ENCODE peak calls at places on chromosomes 4 and X, in four cellular contexts. One of them, this sample, is unnamed.

GRCh38 chr4:1238676-1239000 is 10.3 kb downstream of the CTBP1 start:
- DNase-seq in fibroblast of lung: no peak
- DNase-seq in fibroblast of mammary gland: no peak
- DNase-seq in coronary artery: peak
- DNase-seq in this sample: no peak

GRCh38 chrX:133376422-133376821 is 38.9 kb downstream of the GPC4 start:
- DNase-seq in fibroblast of mammary gland: no peak
- DNase-seq in coronary artery: no peak
- DNase-seq in fibroblast of lung: no peak
- DNase-seq in this sample: no peak

GRCh38 chr4:35520059-35520458 is 724.3 kb downstream of the ARAP2 start:
- DNase-seq in coronary artery: no peak
- DNase-seq in fibroblast of lung: no peak
- DNase-seq in fibroblast of mammary gland: no peak
- DNase-seq in this sample: no peak

GRCh38 chr4:155248002-155248896 is 39.8 kb downstream of the NPY2R start:
- DNase-seq in coronary artery: no peak
- DNase-seq in fibroblast of lung: no peak
- DNase-seq in fibroblast of mammary gland: peak
- DNase-seq in this sample: no peak

GRCh38 chr4:2843909-2844584 is 403 bp downstream of the ADD1 start:
- DNase-seq in coronary artery: peak
- DNase-seq in fibroblast of mammary gland: no peak
- DNase-seq in fibroblast of lung: peak
- DNase-seq in this sample: peak

GRCh38 chrX:39857780-39858179 is 240.0 kb downstream of the BCOR start:
- DNase-seq in fibroblast of lung: no peak
- DNase-seq in coronary artery: no peak
- DNase-seq in fibroblast of mammary gland: no peak
- DNase-seq in this sample: no peak

GRCh38 chr4:20538922-20539321 is 161.3 kb upstream of the PACRGL start:
- DNase-seq in coronary artery: no peak
- DNase-seq in fibroblast of mammary gland: no peak
- DNase-seq in fibroblast of lung: no peak
- DNase-seq in this sample: no peak

GRCh38 chr4:38509551-38509950 is 154.4 kb upstream of the KLF3 start:
- DNase-seq in coronary artery: no peak
- DNase-seq in fibroblast of lung: no peak
- DNase-seq in fibroblast of mammary gland: no peak
- DNase-seq in this sample: no peak

GRCh38 chr4:145480257-145480656 is 1.4 kb upstream of the SMAD1 start:
- DNase-seq in fibroblast of lung: no peak
- DNase-seq in fibroblast of mammary gland: no peak
- DNase-seq in coronary artery: no peak
- DNase-seq in this sample: no peak

GRCh38 chrX:65690057-65690855 is 22.8 kb downstream of the MSN start:
- DNase-seq in fibroblast of lung: peak
- DNase-seq in coronary artery: peak
- DNase-seq in fibroblast of mammary gland: peak
- DNase-seq in this sample: peak

GRCh38 chrX:39883664-39884063 is 214.1 kb downstream of the BCOR start:
- DNase-seq in fibroblast of mammary gland: no peak
- DNase-seq in fibroblast of lung: no peak
- DNase-seq in coronary artery: no peak
- DNase-seq in this sample: no peak

GRCh38 chr4:143355540-143356217 is 19.0 kb downstream of the GAB1 start:
- DNase-seq in coronary artery: no peak
- DNase-seq in fibroblast of mammary gland: peak
- DNase-seq in fibroblast of lung: peak
- DNase-seq in this sample: no peak
- H3K4me3 ChIP-seq in coronary artery: peak
- H3K4me3 ChIP-seq in fibroblast of mammary gland: no peak
- H3K4me3 ChIP-seq in fibroblast of lung: no peak
- H3K4me3 ChIP-seq in this sample: no peak

GRCh38 chr4:142917678-142918077 is 71.6 kb upstream of the INPP4B start:
- DNase-seq in coronary artery: no peak
- DNase-seq in fibroblast of lung: no peak
- DNase-seq in fibroblast of mammary gland: no peak
- DNase-seq in this sample: no peak
- TF ChIP-seq CTCF in coronary artery: no peak
- TF ChIP-seq CTCF in fibroblast of lung: no peak
- TF ChIP-seq CTCF in fibroblast of mammary gland: no peak
- TF ChIP-seq CTCF in this sample: no peak

GRCh38 chr4:185018834-185019450 is 652 bp downstream of the HELT start:
- DNase-seq in coronary artery: no peak
- DNase-seq in fibroblast of mammary gland: no peak
- DNase-seq in fibroblast of lung: no peak
- DNase-seq in this sample: no peak

GRCh38 chr4:185020293-185020808 is 2.1 kb downstream of the HELT start:
- DNase-seq in fibroblast of lung: no peak
- DNase-seq in fibroblast of mammary gland: peak
- DNase-seq in coronary artery: no peak
- DNase-seq in this sample: peak

GRCh38 chr4:185020863-185021761 is 2.8 kb downstream of the HELT start:
- DNase-seq in fibroblast of lung: no peak
- DNase-seq in fibroblast of mammary gland: no peak
- DNase-seq in coronary artery: no peak
- DNase-seq in this sample: no peak

GRCh38 chr4:185017964-185018772 is at the start of gene HELT:
- DNase-seq in fibroblast of lung: no peak
- DNase-seq in coronary artery: no peak
- DNase-seq in fibroblast of mammary gland: no peak
- DNase-seq in this sample: no peak

DNA sequence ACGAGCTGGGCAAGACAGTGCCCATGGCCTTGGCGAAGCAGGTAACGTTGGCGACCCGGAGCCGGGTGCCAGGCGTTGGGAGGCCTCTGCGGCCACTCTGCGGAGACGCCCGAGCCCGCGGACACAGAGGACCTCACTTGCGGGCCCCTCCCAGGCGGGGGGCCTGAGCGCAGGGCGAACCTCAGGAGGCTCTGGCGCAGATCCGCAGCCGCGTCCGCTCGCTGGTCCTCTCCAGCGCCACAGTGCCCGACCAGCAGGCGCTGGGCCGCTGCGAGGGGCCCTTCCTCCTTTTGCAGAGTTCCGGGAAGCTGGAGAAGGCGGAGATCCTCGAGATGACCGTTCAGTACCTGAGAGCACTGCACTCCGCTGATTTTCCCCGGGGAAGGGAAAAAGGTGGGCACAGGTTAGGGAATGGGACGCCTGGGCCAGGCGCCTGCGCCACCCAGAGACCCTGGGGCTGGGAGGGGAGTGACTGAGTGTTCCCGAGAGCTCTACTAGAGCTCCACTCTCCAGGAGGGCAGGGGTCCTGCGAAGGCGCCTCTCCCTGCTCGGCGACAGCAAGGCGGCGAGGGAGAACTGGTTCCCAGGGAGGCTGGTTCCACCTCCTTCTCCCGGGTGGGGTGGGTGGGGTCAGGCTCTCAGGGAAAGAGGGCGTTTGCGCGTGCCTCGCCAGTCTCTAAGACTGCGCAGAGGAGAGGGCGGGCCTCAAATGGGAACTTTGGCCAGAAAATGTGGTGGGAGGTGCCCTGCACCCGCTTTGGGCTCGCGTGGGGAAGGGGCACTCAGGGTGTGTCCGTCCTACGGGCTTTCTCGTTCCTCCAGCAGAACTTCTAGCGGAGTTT is 1.4 kb downstream of the HELT start:
- DNase-seq in fibroblast of lung: no peak
- DNase-seq in fibroblast of mammary gland: no peak
- DNase-seq in coronary artery: no peak
- DNase-seq in this sample: no peak
- H3K4me3 ChIP-seq in fibroblast of lung: no peak
- H3K4me3 ChIP-seq in fibroblast of mammary gland: no peak
- H3K4me3 ChIP-seq in coronary artery: peak
- H3K4me3 ChIP-seq in this sample: no peak

DNA sequence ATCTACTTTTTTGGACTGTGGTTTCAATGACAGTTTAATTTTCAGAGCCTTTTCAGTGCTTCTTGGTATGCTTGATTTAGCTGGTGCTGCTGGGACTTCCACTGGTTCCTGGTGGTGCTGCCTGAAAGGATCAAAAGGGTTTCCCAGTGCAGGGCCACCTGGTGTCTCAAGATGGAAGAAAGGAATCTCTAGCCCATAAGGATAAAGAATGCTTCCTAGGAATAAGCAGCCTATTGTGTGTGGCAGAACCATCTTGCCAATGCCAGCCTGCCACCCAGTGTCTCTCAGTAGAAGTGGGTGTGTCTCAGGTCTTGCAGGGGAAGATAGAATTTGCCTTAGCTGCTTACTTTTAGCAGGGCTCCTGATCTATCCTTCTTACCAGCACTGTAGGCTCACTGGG is 15.0 kb upstream of the RAI2 start:
- DNase-seq in coronary artery: no peak
- DNase-seq in fibroblast of lung: no peak
- DNase-seq in fibroblast of mammary gland: no peak
- DNase-seq in this sample: no peak
- TF ChIP-seq CTCF in coronary artery: no peak
- TF ChIP-seq CTCF in fibroblast of lung: no peak
- TF ChIP-seq CTCF in fibroblast of mammary gland: no peak
- TF ChIP-seq CTCF in this sample: no peak

This sample was measured in choroid plexus epithelial cell.